ENCODE peak calls at places on chromosomes 11 and 22, in four cellular contexts. V, W, N and S are unnamed samples.

GRCh38 chr11:8608646-8609045 is 14.6 kb upstream of the STK33 start:
- DNase-seq in N (peak), V (no peak), W (no peak), S (no peak)

GRCh38 chr11:68014157-68014965 is 4.2 kb downstream of the ALDH3B1 start:
- DNase-seq in W (no peak), N (peak), V (no peak), S (no peak)

GRCh38 chr11:2210366-2211112 is 38.9 kb upstream of the TH start:
- DNase-seq in W (no peak), V (no peak), N (no peak), S (no peak)

GRCh38 chr22:41557401-41558240 is 3.2 kb upstream of the CSDC2 start:
- DNase-seq in N (peak), W (peak), V (peak), S (no peak)

GRCh38 chr11:121334973-121335711 is 42.6 kb downstream of the SC5D start:
- DNase-seq in N (no peak), W (no peak), V (no peak), S (no peak)

GRCh38 chr11:43397251-43397650 is 38.5 kb downstream of the TTC17 start:
- DNase-seq in V (no peak), N (no peak), W (no peak), S (no peak)

GRCh38 chr11:131674051-131674755 is 303.8 kb downstream of the NTM start:
- DNase-seq in W (no peak), V (peak), N (peak), S (peak)

GRCh38 chr11:35363246-35364100 is 55.9 kb downstream of the SLC1A2 start:
- DNase-seq in N (peak), W (no peak), V (no peak), S (no peak)

GRCh38 chr11:57546869-57547518 is 9.6 kb downstream of the SMTNL1 start:
- DNase-seq in N (no peak), V (no peak), W (no peak), S (no peak)

GRCh38 chr11:114291381-114291780 is 4.8 kb upstream of the NNMT start:
- DNase-seq in V (no peak), N (peak), W (no peak), S (no peak)

GRCh38 chr22:20137671-20138416 is 6.2 kb downstream of the ZDHHC8 start:
- DNase-seq in W (no peak), V (no peak), N (no peak), S (peak)

GRCh38 chr11:47394322-47395224 is 13.8 kb upstream of the SLC39A13 start:
- DNase-seq in V (no peak), N (no peak), W (no peak), S (peak)

GRCh38 chr11:59802639-59803176 is 7.9 kb downstream of the MRPL16 start:
- DNase-seq in V (peak), W (peak), N (peak), S (peak)

GRCh38 chr11:76783294-76783900 is at the start of gene TSKU:
- DNase-seq in W (no peak), V (no peak), N (no peak), S (no peak)

GRCh38 chr11:12888525-12889158 is 120.5 kb upstream of the RASSF10 start:
- DNase-seq in W (peak), N (peak), V (peak), S (peak)

GRCh38 chr11:47070769-47071168 is 105.9 kb downstream of the ARFGAP2 start:
- DNase-seq in W (no peak), V (no peak), N (no peak), S (no peak)

GRCh38 chr11:88229303-88229702 is 54.1 kb upstream of the RAB38 start:
- DNase-seq in V (no peak), N (no peak), W (no peak), S (no peak)

GRCh38 chr22:36760716-36761115 is 15.2 kb downstream of the IFT27 start:
- DNase-seq in W (no peak), V (no peak), N (no peak), S (no peak)

GRCh38 chr11:121293276-121293569 is 652 bp downstream of the SC5D start:
- DNase-seq in V (no peak), N (peak), W (no peak), S (no peak)

GRCh38 chr11:6539748-6540268 is 42.7 kb downstream of the DNHD1 start:
- DNase-seq in N (no peak), V (no peak), W (no peak), S (no peak)

GRCh38 chr11:58524232-58525036 is 16.5 kb upstream of the OR5B21 start:
- DNase-seq in W (peak), N (peak), V (peak), S (peak)

GRCh38 chr11:76772783-76773106 is 10.4 kb upstream of the TSKU start:
- DNase-seq in W (no peak), V (no peak), N (no peak), S (no peak)

GRCh38 chr11:75031224-75031753 is 42.6 kb downstream of the NEU3 start:
- DNase-seq in V (no peak), N (peak), W (no peak), S (no peak)

GRCh38 chr22:33573479-33573878 is 346.8 kb downstream of the LARGE1 start:
- DNase-seq in N (no peak), W (no peak), V (no peak), S (no peak)

GRCh38 chr11:14567064-14567651 is 47.0 kb upstream of the PSMA1 start:
- DNase-seq in V (no peak), W (no peak), N (no peak), S (no peak)

GRCh38 chr11:134464981-134465730 is 53.1 kb upstream of the B3GAT1 start:
- DNase-seq in V (no peak), W (no peak), N (no peak), S (no peak)

GRCh38 chr11:71096751-71097388 is 155.5 kb downstream of the SHANK2 start:
- DNase-seq in V (no peak), W (no peak), N (no peak), S (no peak)

GRCh38 chr22:32661296-32661695 is 140.2 kb upstream of the TIMP3 start:
- DNase-seq in V (no peak), W (no peak), N (peak), S (no peak)

GRCh38 chr11:16406226-16406625 is 49.9 kb upstream of the SOX6 start:
- DNase-seq in W (no peak), N (no peak), V (no peak), S (no peak)